ENCODE peak calls at places on chromosomes 7 and 10, in eight cellular contexts. M is HT1080; O is CD4-positive, alpha-beta T cell; L is NCI-H1092; W is right lobe of liver; S is colonic mucosa; I is WERI-Rb-1; Y is stimulated activated CD4-positive, alpha-beta T cell treated with anti-CD3 and anti-CD28 coated beads, Interleukin-1b, Interleukin-23, amount 100 ng/mL, for 1 hour. Q is an unnamed sample.

GRCh38 chr7:55055479-55055878 is 36.7 kb downstream of the EGFR start:
- DNase-seq in Y (no peak), O (no peak), I (no peak), S (no peak), W (no peak), L (no peak), M (peak; percentile 60), Q (no peak)

GRCh38 chr7:37081436-37081835 is 357.1 kb upstream of the AOAH start:
- DNase-seq in L (peak; percentile 56), W (no peak), M (no peak), S (peak; percentile 32), O (no peak), Y (no peak), I (no peak), Q (no peak)

GRCh38 chr10:7817576-7817975 is 729 bp upstream of the TAF3 start:
- DNase-seq in M (no peak), O (no peak), S (no peak), Y (no peak), I (no peak), W (no peak), L (no peak), Q (no peak)

GRCh38 chr10:89837173-89838001 is 136.0 kb downstream of the KIF20B start:
- DNase-seq in M (no peak), S (peak; percentile 50), Y (no peak), W (no peak), O (peak; percentile 11), I (no peak), L (no peak), Q (no peak)

GRCh38 chr10:5518143-5518542 is 6.6 kb upstream of the CALML3 start:
- DNase-seq in M (no peak), L (peak; percentile 23), O (no peak), W (no peak), Y (no peak), I (no peak), S (peak; percentile 69), Q (no peak)

GRCh38 chr7:40095695-40096327 is 38.6 kb downstream of the MPLKIP start:
- DNase-seq in M (no peak), O (no peak), Y (no peak), L (no peak), I (no peak), W (no peak), S (no peak), Q (no peak)

GRCh38 chr10:61628875-61629513 is 33.7 kb upstream of the CABCOCO1 start:
- DNase-seq in O (no peak), M (peak; percentile 77), W (no peak), Y (no peak), S (no peak), I (no peak), L (no peak), Q (no peak)

GRCh38 chr10:125849448-125849847 is 26.1 kb downstream of the BCCIP start:
- DNase-seq in L (no peak), W (no peak), O (no peak), S (no peak), I (no peak), Y (no peak), M (no peak), Q (no peak)

GRCh38 chr7:55209366-55209765 is 155.8 kb upstream of the LANCL2 start:
- DNase-seq in O (no peak), S (peak; percentile 39), L (no peak), I (no peak), Y (no peak), M (no peak), W (no peak), Q (no peak)

GRCh38 chr7:104960741-104961479 is 53.1 kb upstream of the KMT2E start:
- DNase-seq in W (no peak), L (no peak), I (no peak), S (peak; percentile 53), M (no peak), O (no peak), Y (no peak), Q (no peak)

GRCh38 chr10:71711052-71711623 is 8.4 kb downstream of the C10orf105 start:
- DNase-seq in O (no peak), I (no peak), Y (no peak), L (no peak), S (no peak), W (no peak), M (no peak), Q (no peak)

GRCh38 chr7:43164757-43165156 is 52.3 kb downstream of the HECW1 start:
- DNase-seq in Y (no peak), I (no peak), S (no peak), L (no peak), W (no peak), O (no peak), M (peak; percentile 93), Q (no peak)

GRCh38 chr7:28358423-28358868 is 53.9 kb upstream of the CREB5 start:
- DNase-seq in S (no peak), Y (no peak), I (no peak), W (no peak), L (no peak), O (no peak), M (peak; percentile 88), Q (no peak)

GRCh38 chr7:37832194-37832593 is 16.2 kb upstream of the NME8 start:
- DNase-seq in Y (no peak), I (no peak), L (peak; percentile 54), S (peak; percentile 64), M (peak; percentile 17), O (no peak), W (peak; percentile 56), Q (peak; percentile 23)

GRCh38 chr10:5198386-5198785 is 1.7 kb downstream of the AKR1C4 start:
- DNase-seq in M (peak; percentile 51), W (no peak), Y (no peak), I (no peak), L (no peak), O (no peak), S (no peak), Q (no peak)

GRCh38 chr10:103632247-103632642 is 138.7 kb downstream of the NEURL1 start:
- DNase-seq in O (no peak), M (no peak), W (no peak), I (no peak), Y (no peak), L (no peak), S (no peak), Q (no peak)

GRCh38 chr7:106110885-106111670 is 1.0 kb downstream of the SYPL1 start:
- DNase-seq in M (peak; percentile 33), S (peak; percentile 25), I (no peak), L (no peak), W (no peak), Y (no peak), O (no peak), Q (no peak)

GRCh38 chr10:104641150-104642000 is at the start of gene SORCS3:
- DNase-seq in W (no peak), M (no peak), L (no peak), I (peak; percentile 30), S (no peak), O (no peak), Y (no peak), Q (no peak)

GRCh38 chr7:1569833-1570632 is at the start of gene PSMG3:
- DNase-seq in W (peak; percentile 90), S (peak; percentile 90), L (peak; percentile 90), O (peak; percentile 77), M (peak; percentile 79), I (peak; percentile 91), Y (peak; percentile 63), Q (peak; percentile 74)

Q was measured in substantia nigra.